ENCODE peak calls at places on chromosomes 13 and 19, in four cellular contexts. L is mesenchymal stem cell, F is heart right ventricle, N is IMR-90. H is an unnamed sample. For H3K4me1, the result is how much of the 10 kb centered on the place peaks cover.

GRCh38 chr19:5123646-5124045 is 154.7 kb downstream of the KDM4B start:
- DNase-seq in L (no peak), F (no peak), N (no peak), H (no peak)

GRCh38 chr19:55526216-55527196 is 10.4 kb downstream of the SBK2 start:
- DNase-seq in F (peak), N (peak), L (peak), H (peak)

GRCh38 chr13:19332380-19332779 is 150.8 kb upstream of the TUBA3C start:
- DNase-seq in L (no peak), N (no peak), F (no peak), H (no peak)

GRCh38 chr19:11018179-11018578 is 57.3 kb downstream of the SMARCA4 start:
- DNase-seq in L (peak), N (no peak), F (no peak), H (no peak)

GRCh38 chr13:70255406-70255991 is 147.2 kb upstream of the KLHL1 start:
- DNase-seq in N (no peak), F (no peak), L (no peak), H (no peak)

GRCh38 chr13:26022538-26023292 is 29.1 kb downstream of the SHISA2 start:
- DNase-seq in L (peak), F (peak), N (peak), H (peak)

GRCh38 chr19:2260341-2260751 is 4.1 kb upstream of the JSRP1 start:
- DNase-seq in L (no peak), N (no peak), F (no peak), H (no peak)

GRCh38 chr13:75180805-75181455 is 301.0 kb downstream of the TBC1D4 start:
- DNase-seq in F (no peak), L (peak), N (peak), H (no peak)

GRCh38 chr13:45393941-45394570 is 24.1 kb downstream of the SLC25A30 start:
- DNase-seq in L (peak), F (no peak), N (peak), H (no peak)

GRCh38 chr19:54341295-54341694 is 2.3 kb upstream of the LILRA4 start:
- DNase-seq in F (no peak), N (no peak), L (no peak), H (no peak)

GRCh38 chr19:1852294-1852646 is 4.0 kb upstream of the REXO1 start:
- DNase-seq in N (no peak), L (no peak), F (no peak), H (no peak)

GRCh38 chr19:42634409-42635232 is 39.9 kb upstream of the CEACAM8 start:
- DNase-seq in F (no peak), N (peak), L (no peak), H (no peak)

GRCh38 chr13:37966266-37966665 is 96.7 kb upstream of the TRPC4 start:
- DNase-seq in F (no peak), L (no peak), N (no peak), H (no peak)

GRCh38 chr13:41802684-41803554 is 158.0 kb downstream of the VWA8 start:
- DNase-seq in L (peak), F (no peak), N (peak), H (no peak)

GRCh38 chr13:43305416-43305815 is 282.0 kb downstream of the DNAJC15 start:
- DNase-seq in L (no peak), N (peak), F (no peak), H (no peak)

GRCh38 chr19:5561559-5561958 is 6.2 kb downstream of the TINCR start:
- DNase-seq in F (no peak), N (no peak), L (no peak), H (no peak)

GRCh38 chr13:88908896-88909535 is 1237.8 kb downstream of the SLITRK5 start:
- DNase-seq in L (no peak), N (no peak), F (no peak), H (no peak)

GRCh38 chr19:43626838-43627237 is 7.4 kb upstream of the ZNF428 start:
- DNase-seq in L (no peak), F (no peak), N (no peak), H (no peak)

GRCh38 chr19:16541526-16542044 is 652 bp downstream of the CHERP start:
- DNase-seq in F (no peak), N (peak), L (no peak), H (no peak)
- H3K4me1 ChIP-seq in F (under half), N (under half), L (under half), H (under half)

GRCh38 chr19:51131780-51132680 is 7.3 kb downstream of the SIGLEC9 start:
- DNase-seq in F (peak), N (peak), L (peak), H (peak)
- H3K4me1 ChIP-seq in F (under half), N (under half), L (under half), H (under half)

DNA sequence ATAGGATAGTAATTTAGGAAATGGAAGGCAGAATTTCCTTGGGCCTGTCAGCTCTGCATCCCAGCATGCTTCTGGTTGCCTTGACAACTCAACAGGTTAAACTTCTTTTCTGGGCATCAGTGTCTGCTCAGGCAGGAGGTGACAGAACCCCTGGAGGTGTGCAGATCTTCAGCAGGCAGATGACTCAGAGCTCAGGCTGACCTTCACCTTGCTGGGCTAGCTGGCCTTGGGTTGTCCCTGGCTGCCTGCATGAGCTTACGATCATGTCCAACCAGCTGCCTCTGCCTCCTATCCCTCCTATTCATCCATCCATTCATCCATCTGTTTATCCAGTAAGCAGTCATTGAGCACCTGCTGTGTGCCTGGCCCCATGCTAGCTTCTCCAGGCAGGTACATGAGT is 81.2 kb upstream of the KCTD15 start:
- DNase-seq in L (no peak), F (no peak), N (no peak), H (no peak)
- H3K4me1 ChIP-seq in L (under half), F (under half), N (under half), H (under half)

GRCh38 chr19:44741258-44741731 is 7.2 kb upstream of the BCL3 start:
- DNase-seq in F (no peak), N (no peak), L (peak), H (no peak)
- H3K4me1 ChIP-seq in F (half or more), N (under half), L (under half), H (under half)

GRCh38 chr13:112724788-112725345 is 35.0 kb downstream of the ATP11A start:
- DNase-seq in L (no peak), N (no peak), F (no peak), H (no peak)

GRCh38 chr13:112725346-112726017 is 35.6 kb downstream of the ATP11A start:
- DNase-seq in F (no peak), L (no peak), N (peak), H (no peak)

GRCh38 chr13:112727581-112727980 is 37.7 kb downstream of the ATP11A start:
- DNase-seq in N (no peak), F (no peak), L (no peak), H (no peak)

GRCh38 chr13:112728375-112729126 is 38.7 kb downstream of the ATP11A start:
- DNase-seq in L (no peak), N (no peak), F (no peak), H (no peak)

DNA sequence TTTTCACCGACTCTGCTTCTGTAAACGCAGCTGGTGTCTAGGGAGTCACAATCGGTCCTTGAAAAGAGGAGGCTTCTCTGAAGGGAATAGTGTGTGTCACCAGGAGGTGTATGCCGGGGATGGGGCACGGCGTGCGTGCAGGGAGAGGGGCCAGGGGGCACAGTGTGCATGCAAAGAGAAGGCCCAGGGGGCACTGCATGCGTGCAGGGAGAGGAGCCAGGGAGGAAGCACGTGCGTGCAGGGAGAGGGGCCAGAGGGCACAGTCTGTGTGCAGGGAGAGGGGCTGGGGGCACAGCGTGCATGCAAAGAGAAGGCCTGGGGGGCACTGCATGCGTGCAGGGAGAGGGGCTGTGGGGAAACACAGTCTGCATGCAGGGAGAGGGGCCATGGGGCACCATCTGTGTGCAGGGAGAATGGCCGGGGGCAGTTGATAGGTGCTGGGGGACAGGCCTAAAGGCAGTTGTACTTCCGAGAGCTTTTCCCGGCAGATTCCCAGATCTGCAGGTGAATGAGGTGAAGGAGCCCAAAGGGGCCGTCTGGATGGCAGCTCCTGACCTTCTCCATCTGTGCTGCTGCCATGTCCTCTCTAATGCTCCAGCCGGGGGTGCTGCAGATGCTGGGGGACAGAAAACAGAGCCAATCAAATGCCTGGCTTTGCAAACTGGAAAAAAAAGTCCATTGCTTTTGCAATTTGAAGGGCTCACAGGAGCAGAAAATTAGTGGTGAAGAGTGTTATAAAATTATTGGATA is 36.4 kb downstream of the ATP11A start:
- DNase-seq in L (no peak), N (no peak), F (no peak), H (no peak)
- H3K4me1 ChIP-seq in L (under half), N (under half), F (under half), H (under half)

GRCh38 chr13:113211774-113212173 is 2.4 kb downstream of the CUL4A start:
- DNase-seq in F (peak), N (no peak), L (no peak), H (no peak)
- H3K4me1 ChIP-seq in F (half or more), N (under half), L (under half), H (under half)

GRCh38 chr13:110344320-110344719 is 37.2 kb downstream of the COL4A2 start:
- DNase-seq in N (no peak), F (no peak), L (no peak), H (no peak)

GRCh38 chr13:110341445-110342247 is 34.6 kb downstream of the COL4A2 start:
- DNase-seq in N (peak), L (peak), F (peak), H (no peak)

GRCh38 chr13:110340812-110341444 is 33.8 kb downstream of the COL4A2 start:
- DNase-seq in N (peak), L (peak), F (peak), H (peak)

GRCh38 chr13:110343241-110343865 is 36.3 kb downstream of the COL4A2 start:
- DNase-seq in F (no peak), N (no peak), L (no peak), H (no peak)

GRCh38 chr13:110342474-110342873 is 35.4 kb downstream of the COL4A2 start:
- DNase-seq in L (no peak), F (no peak), N (no peak), H (no peak)
- H3K4me1 ChIP-seq in L (under half), F (half or more), N (under half), H (under half)

DNA sequence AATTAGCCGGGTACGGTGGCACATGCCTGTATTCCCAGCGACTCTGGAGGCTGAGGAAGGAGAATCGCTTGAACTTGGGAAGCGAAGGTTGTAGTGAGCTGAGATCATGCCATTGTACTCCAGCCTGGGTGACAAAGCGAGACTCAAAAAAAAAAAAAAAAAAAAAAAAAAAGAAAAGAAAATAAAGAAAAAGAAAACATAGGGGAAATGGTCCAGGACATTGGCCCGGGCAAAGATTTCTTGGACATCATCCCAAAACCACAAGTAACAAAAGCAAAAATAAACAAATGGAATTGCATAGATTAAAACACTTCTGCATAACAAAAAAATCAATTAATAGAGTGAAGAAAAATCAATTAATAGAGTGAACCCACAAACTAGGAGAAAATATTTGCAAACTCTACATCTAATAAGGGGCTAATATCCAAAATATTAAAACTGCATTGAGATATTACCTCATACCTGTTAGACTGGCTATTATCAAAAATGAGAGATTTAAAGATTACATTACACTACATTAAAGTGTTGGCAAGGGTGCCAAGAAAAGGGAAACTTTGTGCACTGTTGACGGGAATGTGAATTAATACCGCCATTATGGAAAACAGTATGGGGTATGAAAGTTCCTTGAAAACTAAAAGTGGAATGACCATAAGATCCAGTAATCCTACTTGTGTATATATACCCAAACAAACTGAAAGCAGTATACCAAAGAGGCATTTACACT is 18.5 kb upstream of the ABCC4 start:
- DNase-seq in F (no peak), L (no peak), N (no peak), H (no peak)
- H3K4me1 ChIP-seq in F (under half), L (under half), N (under half), H (under half)

DNA sequence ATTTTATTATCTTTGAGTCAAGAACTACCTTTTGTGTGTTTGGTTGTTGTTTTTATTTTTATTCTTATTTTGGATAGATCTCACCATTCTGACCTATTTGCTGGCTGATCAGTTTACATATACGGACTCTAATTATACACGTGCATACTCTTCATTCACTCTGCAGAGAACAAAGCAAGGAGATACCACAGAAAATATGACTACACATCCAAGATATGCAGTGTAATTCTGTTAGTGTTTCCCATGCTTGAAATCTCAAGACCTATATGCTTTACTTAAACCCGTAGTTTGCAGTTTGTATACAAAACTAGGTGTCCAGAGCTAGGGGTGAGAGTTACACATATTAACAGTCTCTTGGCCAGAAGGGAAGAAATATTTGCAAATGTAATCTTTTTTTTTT is 205.5 kb downstream of the DCLK1 start:
- DNase-seq in F (no peak), L (no peak), N (peak), H (no peak)
- H3K4me1 ChIP-seq in F (under half), L (under half), N (under half), H (under half)

DNA sequence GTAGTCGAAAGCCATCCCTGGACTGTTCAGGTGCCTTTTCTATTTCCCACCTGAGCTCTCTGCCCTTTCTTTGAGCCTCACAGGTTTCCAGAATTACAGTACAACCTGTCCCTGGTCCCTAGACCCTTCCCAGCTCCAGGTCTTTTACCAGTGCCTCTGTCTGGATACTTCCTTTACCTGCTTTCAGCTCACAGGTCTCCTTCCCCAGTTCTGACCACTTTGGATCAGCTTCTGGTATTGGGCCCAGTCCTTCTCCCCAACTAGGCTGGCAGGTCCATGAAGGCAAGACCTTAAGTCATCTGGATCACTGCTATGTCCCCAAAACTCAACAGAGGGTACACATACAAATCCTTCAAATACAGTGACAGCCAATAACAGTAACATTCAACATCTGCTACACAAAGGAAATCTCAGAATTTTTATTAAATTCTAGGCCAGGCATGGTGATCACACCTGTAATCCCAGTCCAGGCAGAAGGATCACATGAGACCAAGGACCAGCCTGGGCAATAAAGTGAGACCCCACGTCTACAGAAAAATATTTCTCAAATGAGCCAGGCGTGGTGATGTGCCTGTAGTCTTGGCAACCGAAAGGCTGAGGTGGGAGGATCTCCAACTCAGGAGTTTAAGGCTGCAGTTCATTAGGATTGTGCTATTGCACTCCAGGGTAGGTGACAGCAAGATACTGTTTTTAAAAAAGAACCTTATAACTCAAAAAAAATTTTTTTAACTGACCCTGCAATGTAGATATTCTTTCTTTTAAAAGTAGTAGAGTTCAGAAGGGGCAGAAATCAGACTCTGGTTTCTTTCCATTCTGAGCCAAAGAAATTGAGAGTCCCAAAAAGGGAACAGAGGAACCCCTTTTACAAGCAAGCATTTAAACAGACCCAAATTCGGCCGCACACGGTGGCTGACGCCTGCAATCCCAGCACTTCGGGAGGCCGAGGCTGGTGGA is 1.3 kb downstream of the RPS16 start:
- DNase-seq in F (no peak), N (no peak), L (peak), H (no peak)
- H3K4me1 ChIP-seq in F (under half), N (under half), L (under half), H (under half)